ENCODE peak calls at places on chromosomes 3 and 15, in eight cellular contexts. I is astrocyte, F is AG10803, T is right lobe of liver, R is fibroblast of mammary gland, X is IMR-90, Z is astrocyte of the cerebellum, C is lower leg skin. E is an unnamed sample.

GRCh38 chr3:99751649-99752048 is 66.0 kb upstream of the CMSS1 start:
- DNase-seq in I (peak; percentile 91), C (no peak), R (peak; percentile 88), T (no peak), Z (peak; percentile 53), X (peak; percentile 89), F (peak; percentile 79), E (peak; percentile 58)

GRCh38 chr15:77753238-77753873 is 120.6 kb upstream of the LINGO1 start:
- DNase-seq in R (peak; percentile 6), T (no peak), C (no peak), I (no peak), X (peak; percentile 5), F (no peak), Z (no peak), E (no peak)

GRCh38 chr15:27250223-27250622 is 279.2 kb downstream of the GABRG3 start:
- DNase-seq in X (no peak), I (no peak), F (no peak), R (no peak), T (no peak), C (no peak), Z (no peak), E (peak; percentile 32)

GRCh38 chr15:42919794-42920280 is 741 bp downstream of the TTBK2 start:
- DNase-seq in T (no peak), C (peak; percentile 35), F (peak; percentile 42), I (peak; percentile 44), Z (no peak), X (peak; percentile 25), R (peak; percentile 41), E (no peak)

GRCh38 chr3:71142440-71143161 is 440.9 kb downstream of the FOXP1 start:
- DNase-seq in I (no peak), C (no peak), R (peak; percentile 20), X (peak; percentile 34), T (no peak), Z (no peak), F (no peak), E (no peak)

GRCh38 chr3:78887029-78887428 is 880.8 kb downstream of the ROBO1 start:
- DNase-seq in F (peak; percentile 81), T (no peak), X (peak; percentile 74), Z (no peak), I (peak; percentile 85), R (peak; percentile 79), C (no peak), E (no peak)

GRCh38 chr15:50256188-50257041 is 9.1 kb downstream of the HDC start:
- DNase-seq in Z (no peak), I (peak; percentile 75), F (peak; percentile 14), T (no peak), C (no peak), X (peak; percentile 89), R (peak; percentile 75), E (no peak)

GRCh38 chr15:90564109-90564508 is 34.4 kb downstream of the CRTC3 start:
- DNase-seq in X (no peak), C (no peak), R (no peak), I (no peak), Z (no peak), F (no peak), T (no peak), E (no peak)

GRCh38 chr3:85574306-85574705 is 615.5 kb downstream of the CADM2 start:
- DNase-seq in C (no peak), Z (no peak), T (no peak), I (peak; percentile 32), R (no peak), X (no peak), F (no peak), E (no peak)

GRCh38 chr15:23532019-23532418 is 33.5 kb upstream of the MKRN3 start:
- DNase-seq in T (no peak), C (no peak), F (peak; percentile 8), X (no peak), I (no peak), Z (no peak), R (peak; percentile 1), E (no peak)

GRCh38 chr3:146646251-146646650 is 41.1 kb upstream of the PLSCR5 start:
- DNase-seq in T (no peak), R (no peak), X (no peak), Z (no peak), C (no peak), F (no peak), I (no peak), E (no peak)

DNA sequence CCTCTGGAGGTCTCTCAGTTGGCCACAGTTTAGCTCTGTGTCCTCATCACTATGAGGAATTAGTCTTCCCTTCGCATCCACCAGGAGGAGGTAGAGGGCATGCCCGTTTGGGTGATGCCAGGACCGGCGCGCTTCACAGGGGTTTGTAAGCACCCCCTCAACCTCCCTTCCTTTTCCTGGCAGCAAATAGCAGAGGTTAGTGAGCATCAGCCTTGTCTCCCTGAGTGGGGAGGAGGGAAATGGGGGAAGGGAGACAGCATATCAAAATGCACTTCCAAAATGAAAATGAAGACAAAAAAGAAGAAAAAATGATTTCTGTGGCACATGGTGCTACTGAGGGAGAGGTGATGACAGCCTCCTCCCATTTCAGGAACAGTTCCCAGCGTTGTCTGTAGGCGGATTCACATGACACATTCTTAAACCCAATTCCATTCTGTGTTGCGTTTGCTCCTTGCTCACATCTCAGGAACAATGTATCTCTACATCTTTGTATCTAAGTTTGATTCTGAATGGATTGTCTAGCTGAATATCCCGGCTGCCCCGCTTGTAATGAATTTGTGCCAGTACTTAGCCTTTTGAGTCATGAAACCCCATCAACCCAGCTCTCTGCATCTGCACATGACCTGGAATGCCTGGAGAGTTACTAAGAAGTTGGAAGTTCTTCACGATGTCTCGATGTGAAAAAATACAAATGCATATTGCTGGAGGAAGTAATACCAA is 45.1 kb downstream of the TYRO3 start:
- DNase-seq in R (peak; percentile 93), F (peak; percentile 89), C (peak; percentile 43), I (peak; percentile 90), T (peak; percentile 49), Z (peak; percentile 54), X (peak; percentile 91), E (no peak)
- H3K4me3 ChIP-seq in R (peak overlapping the region; percentile 50), F (peak overlapping the region; percentile 60), C (no peak overlapping the region), I (peak overlapping the region; percentile 45), T (no peak overlapping the region), Z (peak overlapping the region; percentile 22), X (peak overlapping the region; percentile 31), E (no peak overlapping the region)

DNA sequence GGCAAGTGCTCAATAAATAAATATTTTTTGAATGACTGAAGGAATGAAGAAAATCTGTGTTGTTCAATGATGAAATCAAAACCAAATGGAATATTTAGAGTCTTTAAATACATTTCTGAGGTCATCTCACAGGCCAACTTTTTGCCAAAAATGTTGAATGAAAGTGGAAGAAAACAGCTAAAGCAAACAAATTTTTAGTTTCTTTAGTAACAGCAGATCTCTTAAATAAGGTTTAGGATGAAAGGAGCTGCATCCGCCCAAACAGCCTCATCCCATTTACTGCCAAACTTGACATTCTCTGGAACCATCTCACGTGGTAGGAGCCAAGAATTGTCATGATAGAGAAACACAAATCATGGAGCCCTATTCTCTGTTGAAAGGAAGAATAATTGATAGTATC is 23.6 kb downstream of the SLC9A9 start:
- DNase-seq in C (no peak), T (no peak), R (peak; percentile 48), X (no peak), F (peak; percentile 84), Z (no peak), I (no peak), E (no peak)
- H3K4me3 ChIP-seq in C (no peak overlapping the region), T (no peak overlapping the region), R (no peak overlapping the region), X (no peak overlapping the region), F (no peak overlapping the region), Z (no peak overlapping the region), I (no peak overlapping the region), E (no peak overlapping the region)

GRCh38 chr3:184786271-184787010 is 25.5 kb upstream of the VPS8 start:
- DNase-seq in X (peak; percentile 92), I (peak; percentile 67), F (peak; percentile 97), T (no peak), R (peak; percentile 83), Z (peak; percentile 32), C (peak; percentile 55), E (no peak)
- H3K4me3 ChIP-seq in X (peak overlapping the region; percentile 18), I (peak overlapping the region; percentile 4), F (peak overlapping the region; percentile 53), T (no peak overlapping the region), R (no peak overlapping the region), Z (no peak overlapping the region), C (no peak overlapping the region), E (no peak overlapping the region)

GRCh38 chr15:68190048-68190447 is 15.1 kb downstream of the CALML4 start:
- DNase-seq in Z (no peak), T (no peak), I (no peak), X (no peak), C (no peak), R (no peak), F (no peak), E (no peak)

GRCh38 chr15:68188647-68189046 is 16.5 kb downstream of the CALML4 start:
- DNase-seq in R (no peak), X (no peak), T (no peak), I (no peak), Z (no peak), C (no peak), F (no peak), E (no peak)

GRCh38 chr15:68186671-68187397 is 18.3 kb downstream of the CALML4 start:
- DNase-seq in Z (peak; percentile 43), R (peak; percentile 87), T (no peak), I (peak; percentile 69), F (peak; percentile 82), X (peak; percentile 87), C (no peak), E (no peak)

GRCh38 chr15:68184616-68185470 is 20.3 kb downstream of the CALML4 start:
- DNase-seq in R (no peak), F (no peak), C (no peak), X (no peak), Z (no peak), I (no peak), T (no peak), E (no peak)

DNA sequence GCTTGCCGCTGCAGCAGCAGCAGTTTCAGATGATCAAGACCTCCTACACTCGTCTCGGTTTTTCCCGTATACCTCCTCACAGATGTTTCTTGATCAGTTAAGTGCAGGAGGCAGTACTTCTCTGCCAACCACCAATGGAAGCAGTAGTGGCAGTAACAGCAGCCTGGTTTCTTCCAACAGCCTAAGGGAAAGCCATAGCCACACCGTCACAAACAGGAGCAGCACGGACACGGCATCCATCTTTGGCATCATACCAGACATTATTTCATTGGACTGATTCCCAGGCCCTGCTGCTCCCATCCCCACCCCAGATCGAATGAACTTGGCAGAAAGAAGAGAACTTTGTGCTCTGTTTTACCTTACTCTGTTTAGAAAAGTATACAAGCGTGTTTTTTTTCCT is 17.6 kb downstream of the CALML4 start:
- DNase-seq in F (peak; percentile 73), I (peak; percentile 84), T (peak; percentile 38), R (peak; percentile 90), C (peak; percentile 50), Z (peak; percentile 80), X (peak; percentile 88), E (no peak)
- H3K4me3 ChIP-seq in F (peak overlapping the region; percentile 15), I (peak overlapping the region; percentile 44), T (peak overlapping the region; percentile 31), R (peak overlapping the region; percentile 41), C (no peak overlapping the region), Z (peak overlapping the region; percentile 19), X (no peak overlapping the region), E (no peak overlapping the region)

GRCh38 chr15:67836955-67837354 is 2.9 kb downstream of the RNU6-1 start:
- DNase-seq in I (no peak), X (no peak), R (no peak), C (no peak), T (no peak), F (no peak), Z (no peak), E (no peak)
- H3K4me3 ChIP-seq in I (no peak overlapping the region), X (no peak overlapping the region), R (no peak overlapping the region), C (no peak overlapping the region), T (no peak overlapping the region), F (no peak overlapping the region), Z (no peak overlapping the region), E (no peak overlapping the region)